ENCODE peak calls at places on chromosomes 6 and 20, in seven cellular contexts. V is H1, S is SK-N-SH, P is GM12878, D is HCT116, H is HepG2, J is K562. O is an unnamed sample.

GRCh38 chr20:23161968-23162696 is 76.0 kb upstream of the CD93 start:
- DNase-seq in H (peak), P (no peak), D (no peak), S (no peak), V (no peak), J (no peak), O (no peak)

GRCh38 chr6:94623586-94623985 is 953.7 kb upstream of the MANEA start:
- DNase-seq in D (no peak), H (no peak), J (no peak), P (no peak), V (no peak), S (no peak), O (no peak)

GRCh38 chr20:64164123-64164836 is at the start of gene MYT1:
- DNase-seq in V (no peak), J (no peak), H (no peak), S (peak), P (no peak), D (no peak), O (no peak)

GRCh38 chr6:156379946-156380707 is 397.1 kb upstream of the ARID1B start:
- DNase-seq in P (no peak), V (no peak), D (peak), S (peak), J (no peak), H (no peak), O (peak)

GRCh38 chr6:47407295-47408281 is 70.0 kb upstream of the CD2AP start:
- DNase-seq in D (no peak), H (no peak), P (no peak), S (no peak), J (no peak), V (no peak), O (no peak)

GRCh38 chr6:44431118-44431725 is 43.7 kb downstream of the CDC5L start:
- DNase-seq in J (peak), D (peak), S (peak), H (peak), V (no peak), P (peak), O (no peak)

GRCh38 chr6:1027795-1028569 is 283.9 kb upstream of the FOXQ1 start:
- DNase-seq in J (no peak), P (no peak), S (no peak), H (no peak), D (no peak), V (peak), O (no peak)

GRCh38 chr6:136963259-136963658 is 41.2 kb downstream of the SLC35D3 start:
- DNase-seq in J (no peak), V (no peak), S (no peak), D (no peak), P (no peak), H (no peak), O (no peak)

GRCh38 chr20:4791121-4791520 is 69.4 kb downstream of the PRND start:
- DNase-seq in V (no peak), P (no peak), S (no peak), H (no peak), J (no peak), D (no peak), O (no peak)

GRCh38 chr6:118744261-118744941 is 93.0 kb upstream of the CEP85L start:
- DNase-seq in P (no peak), V (no peak), S (no peak), H (no peak), J (no peak), D (no peak), O (no peak)

GRCh38 chr6:99522531-99522930 is 7.3 kb upstream of the USP45 start:
- DNase-seq in P (no peak), H (peak), D (no peak), S (no peak), V (no peak), J (no peak), O (no peak)

GRCh38 chr6:119096683-119097310 is 18.3 kb upstream of the FAM184A start:
- DNase-seq in D (no peak), H (no peak), P (no peak), S (no peak), V (no peak), J (no peak), O (no peak)

GRCh38 chr20:56426926-56427325 is 14.9 kb downstream of the CASS4 start:
- DNase-seq in J (no peak), H (no peak), V (no peak), P (no peak), D (no peak), S (no peak), O (no peak)

GRCh38 chr20:18397090-18397489 is 69.7 kb downstream of the DZANK1 start:
- DNase-seq in V (no peak), S (no peak), H (no peak), J (no peak), D (no peak), P (no peak), O (no peak)

GRCh38 chr6:154683756-154684523 is 49.3 kb upstream of the SCAF8 start:
- DNase-seq in H (no peak), S (no peak), J (no peak), V (no peak), D (no peak), P (peak), O (no peak)

GRCh38 chr20:15902493-15902892 is 670.8 kb downstream of the KIF16B start:
- DNase-seq in P (no peak), S (no peak), V (peak), H (no peak), D (no peak), J (peak), O (no peak)

GRCh38 chr6:124433369-124434064 is 528.7 kb upstream of the RNF217 start:
- DNase-seq in S (no peak), P (no peak), J (no peak), V (no peak), D (no peak), H (no peak), O (no peak)

GRCh38 chr6:12232339-12232738 is 57.8 kb upstream of the EDN1 start:
- DNase-seq in P (peak), V (no peak), H (no peak), D (no peak), J (no peak), S (no peak), O (no peak)

GRCh38 chr6:139623382-139623781 is 248.9 kb upstream of the CITED2 start:
- DNase-seq in P (no peak), V (no peak), H (no peak), S (no peak), D (no peak), J (no peak), O (no peak)

GRCh38 chr6:11756292-11756691 is 22.3 kb downstream of the ADTRP start:
- DNase-seq in J (no peak), V (no peak), D (no peak), P (no peak), H (no peak), S (no peak), O (no peak)

GRCh38 chr20:47568837-47569410 is 67.2 kb downstream of the NCOA3 start:
- DNase-seq in P (no peak), V (no peak), H (no peak), J (no peak), S (no peak), D (no peak), O (no peak)

GRCh38 chr20:48238326-48238725 is 453.0 kb upstream of the SULF2 start:
- DNase-seq in V (no peak), P (no peak), J (no peak), H (no peak), D (no peak), S (no peak), O (no peak)

GRCh38 chr6:121549741-121550140 is 114.3 kb downstream of the GJA1 start:
- DNase-seq in V (no peak), J (no peak), D (no peak), H (no peak), S (no peak), P (no peak), O (no peak)

GRCh38 chr20:51759769-51760510 is 8.2 kb downstream of the ATP9A start:
- DNase-seq in S (no peak), H (peak), V (no peak), D (no peak), P (no peak), J (no peak), O (no peak)

GRCh38 chr20:32319100-32319499 is 39.0 kb upstream of the ASXL1 start:
- DNase-seq in D (no peak), J (no peak), S (no peak), V (no peak), P (no peak), H (no peak), O (no peak)

GRCh38 chr20:31652917-31653385 is 15.2 kb downstream of the COX4I2 start:
- DNase-seq in H (no peak), V (no peak), J (no peak), S (peak), D (no peak), P (no peak), O (no peak)

GRCh38 chr6:13660893-13661292 is 45.8 kb downstream of the NOL7 start:
- DNase-seq in V (no peak), H (peak), D (no peak), J (no peak), S (no peak), P (no peak), O (no peak)

GRCh38 chr6:13661647-13662046 is 46.5 kb downstream of the NOL7 start:
- DNase-seq in P (no peak), J (no peak), D (no peak), H (no peak), V (no peak), S (no peak), O (no peak)

GRCh38 chr6:13653296-13653695 is 38.2 kb downstream of the NOL7 start:
- DNase-seq in V (no peak), J (no peak), D (no peak), H (no peak), P (no peak), S (peak), O (no peak)

GRCh38 chr6:13660273-13660672 is 45.1 kb downstream of the NOL7 start:
- DNase-seq in J (no peak), D (no peak), V (no peak), P (no peak), S (no peak), H (no peak), O (no peak)

DNA sequence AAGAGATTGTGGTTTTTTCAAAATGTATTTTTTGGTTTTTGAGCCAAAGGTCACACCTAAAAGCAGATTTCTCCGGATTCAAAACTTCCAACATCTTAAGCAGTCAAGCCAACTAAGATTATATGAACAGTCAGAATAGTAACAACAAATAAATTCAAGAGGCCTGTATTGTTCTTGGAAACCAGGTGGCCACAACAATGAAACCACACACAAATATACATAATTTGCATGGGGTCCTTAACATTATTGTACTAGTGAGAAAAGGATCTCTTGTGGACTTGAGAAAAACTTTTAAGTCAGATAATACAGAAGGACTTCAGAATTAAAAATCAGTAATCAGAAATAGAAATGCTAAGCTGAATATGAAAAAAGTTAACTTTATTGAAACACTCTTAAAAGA is 40.6 kb downstream of the NOL7 start:
- DNase-seq in S (no peak), P (no peak), V (no peak), H (no peak), D (no peak), J (no peak), O (no peak)
- TF ChIP-seq SIN3A in S (no peak), P (no peak), V (no peak), H (no peak), D (no peak), J (no peak), O (no peak)

GRCh38 chr6:89977808-89978748 is 83.8 kb downstream of the GJA10 start:
- DNase-seq in H (no peak), D (no peak), S (peak), J (no peak), V (no peak), P (no peak), O (no peak)
- TF ChIP-seq POLR2AphosphoS5 in H (no peak), D (no peak), S (peak), J (no peak), V (no peak), P (no peak), O (no peak)

GRCh38 chr6:144315981-144316865 is 31.1 kb downstream of the UTRN start:
- DNase-seq in P (no peak), S (no peak), J (no peak), D (no peak), V (no peak), H (peak), O (no peak)

GRCh38 chr6:144316866-144317204 is 31.7 kb downstream of the UTRN start:
- DNase-seq in S (no peak), D (no peak), J (no peak), V (no peak), P (no peak), H (no peak), O (no peak)

GRCh38 chr6:144315226-144315980 is 30.3 kb downstream of the UTRN start:
- DNase-seq in P (no peak), S (no peak), J (no peak), D (no peak), H (no peak), V (no peak), O (no peak)

GRCh38 chr6:144314003-144314485 is 28.9 kb downstream of the UTRN start:
- DNase-seq in J (no peak), P (no peak), H (no peak), V (no peak), S (no peak), D (no peak), O (no peak)

GRCh38 chr6:144314562-144314961 is 29.4 kb downstream of the UTRN start:
- DNase-seq in D (no peak), P (no peak), H (no peak), S (no peak), J (no peak), V (no peak), O (no peak)
- H3K4me3 ChIP-seq in D (no peak), P (no peak), H (no peak), S (no peak), J (no peak), V (no peak), O (no peak)

GRCh38 chr6:85400331-85400730 is 49.6 kb upstream of the NT5E start:
- DNase-seq in S (no peak), H (no peak), D (no peak), J (no peak), V (no peak), P (no peak), O (no peak)

GRCh38 chr6:85394853-85395538 is 54.9 kb upstream of the NT5E start:
- DNase-seq in H (no peak), J (no peak), D (no peak), V (no peak), S (no peak), P (no peak), O (no peak)

GRCh38 chr6:85392379-85392778 is 57.5 kb upstream of the NT5E start:
- DNase-seq in H (no peak), V (no peak), S (no peak), D (no peak), P (no peak), J (no peak), O (no peak)

GRCh38 chr6:85396159-85396808 is 53.6 kb upstream of the NT5E start:
- DNase-seq in V (no peak), S (no peak), P (no peak), D (no peak), J (no peak), H (peak), O (no peak)

GRCh38 chr6:85395746-85396145 is 54.1 kb upstream of the NT5E start:
- DNase-seq in V (no peak), P (no peak), H (no peak), D (no peak), S (no peak), J (no peak), O (no peak)
- TF ChIP-seq SIN3A in V (no peak), P (no peak), H (no peak), D (no peak), S (no peak), J (no peak), O (no peak)

GRCh38 chr6:3822747-3823445 is 26.3 kb upstream of the FAM50B start:
- DNase-seq in D (no peak), S (no peak), P (no peak), H (no peak), V (no peak), J (no peak), O (no peak)
- TF ChIP-seq POLR2AphosphoS5 in D (no peak), S (no peak), P (no peak), H (no peak), V (no peak), J (no peak), O (no peak)